ENCODE peak calls at places on chromosome 13, in nine cellular contexts. Z is iPS DF 6.9, K is thyroid gland, J is kidney, A is body of pancreas, N is tibial nerve, H is HCT116, F is caudate nucleus, C is spleen. W is an unnamed sample.
A peak's percentile ranks its signal among the peaks of the same experiment; 100 is the strongest.

GRCh38 chr13:44155422-44156293 is 218.0 kb upstream of the SERP2 start:
- DNase-seq in H (no peak), N (peak; percentile 59), A (peak; percentile 75), F (no peak), J (peak; percentile 63), C (no peak), Z (no peak), K (peak; percentile 72), W (peak; percentile 26)

GRCh38 chr13:45537506-45537905 is 72.8 kb downstream of the COG3 start:
- DNase-seq in K (no peak), H (no peak), J (no peak), N (no peak), A (no peak), Z (no peak), F (no peak), C (no peak), W (no peak)

GRCh38 chr13:25217023-25217909 is 45.2 kb upstream of the AMER2 start:
- DNase-seq in J (no peak), A (no peak), F (no peak), N (no peak), Z (no peak), H (no peak), K (no peak), C (no peak), W (no peak)

GRCh38 chr13:45200701-45201230 is at the start of gene KCTD4:
- DNase-seq in H (no peak), F (no peak), K (no peak), C (no peak), J (no peak), A (no peak), Z (no peak), N (no peak), W (no peak)

GRCh38 chr13:104014803-104015645 is 948.8 kb upstream of the SLC10A2 start:
- DNase-seq in F (no peak), K (no peak), H (no peak), A (no peak), N (no peak), C (no peak), J (no peak), Z (no peak), W (no peak)

GRCh38 chr13:56975647-56976046 is 165.1 kb upstream of the PRR20A start:
- DNase-seq in N (no peak), Z (no peak), J (peak; percentile 42), A (no peak), F (no peak), H (no peak), K (no peak), C (no peak), W (no peak)

GRCh38 chr13:44414771-44415170 is 41.1 kb downstream of the SERP2 start:
- DNase-seq in H (no peak), C (peak; percentile 61), N (no peak), F (no peak), A (no peak), Z (no peak), J (peak; percentile 58), K (no peak), W (no peak)

GRCh38 chr13:28459911-28460310 is 35.0 kb downstream of the FLT1 start:
- DNase-seq in A (no peak), Z (no peak), N (no peak), C (no peak), F (no peak), K (no peak), H (no peak), J (no peak), W (no peak)

GRCh38 chr13:43159007-43159406 is 135.6 kb downstream of the DNAJC15 start:
- DNase-seq in H (no peak), N (no peak), Z (no peak), C (no peak), K (no peak), J (no peak), A (no peak), F (no peak), W (no peak)

GRCh38 chr13:25819856-25820530 is 231.8 kb downstream of the SHISA2 start:
- DNase-seq in C (no peak), K (peak; percentile 23), H (no peak), A (no peak), J (no peak), N (no peak), F (no peak), Z (no peak), W (no peak)

GRCh38 chr13:61255035-61255796 is 160.4 kb downstream of the PCDH20 start:
- DNase-seq in H (peak; percentile 2), F (no peak), J (no peak), C (no peak), K (no peak), Z (no peak), N (no peak), A (no peak), W (no peak)

GRCh38 chr13:98443329-98443728 is 133.6 kb downstream of the STK24 start:
- DNase-seq in J (peak; percentile 73), N (no peak), F (no peak), Z (no peak), K (no peak), C (no peak), H (no peak), A (no peak), W (no peak)

DNA sequence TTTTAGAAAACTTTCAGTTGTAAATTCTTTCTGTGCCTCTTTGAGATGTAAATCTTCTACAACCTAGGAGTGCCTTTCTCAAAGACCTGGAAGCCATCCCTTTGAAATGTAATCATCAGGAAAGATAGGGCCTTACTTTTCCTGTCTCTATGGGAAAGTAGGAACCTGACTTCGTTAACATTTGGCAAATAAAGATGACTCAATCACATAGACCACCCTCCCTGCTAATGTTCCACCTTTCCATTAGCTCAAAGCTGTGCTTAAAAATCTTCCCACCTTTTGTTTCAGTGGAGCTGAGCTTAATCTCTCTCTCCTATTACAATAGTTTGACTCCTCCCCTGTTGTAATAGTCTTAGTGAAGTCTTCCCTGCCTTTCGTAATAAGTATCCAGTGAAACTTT is 247.7 kb downstream of the OLFM4 start:
- DNase-seq in N (no peak), H (no peak), J (no peak), K (no peak), Z (peak; percentile 60), F (no peak), A (no peak), C (no peak), W (no peak)
- H3K27ac ChIP-seq in N (no peak overlapping the region), H (no peak overlapping the region), J (no peak overlapping the region), K (no peak overlapping the region), Z (no peak overlapping the region), F (no peak overlapping the region), A (no peak overlapping the region), C (no peak overlapping the region), W (no peak overlapping the region)

DNA sequence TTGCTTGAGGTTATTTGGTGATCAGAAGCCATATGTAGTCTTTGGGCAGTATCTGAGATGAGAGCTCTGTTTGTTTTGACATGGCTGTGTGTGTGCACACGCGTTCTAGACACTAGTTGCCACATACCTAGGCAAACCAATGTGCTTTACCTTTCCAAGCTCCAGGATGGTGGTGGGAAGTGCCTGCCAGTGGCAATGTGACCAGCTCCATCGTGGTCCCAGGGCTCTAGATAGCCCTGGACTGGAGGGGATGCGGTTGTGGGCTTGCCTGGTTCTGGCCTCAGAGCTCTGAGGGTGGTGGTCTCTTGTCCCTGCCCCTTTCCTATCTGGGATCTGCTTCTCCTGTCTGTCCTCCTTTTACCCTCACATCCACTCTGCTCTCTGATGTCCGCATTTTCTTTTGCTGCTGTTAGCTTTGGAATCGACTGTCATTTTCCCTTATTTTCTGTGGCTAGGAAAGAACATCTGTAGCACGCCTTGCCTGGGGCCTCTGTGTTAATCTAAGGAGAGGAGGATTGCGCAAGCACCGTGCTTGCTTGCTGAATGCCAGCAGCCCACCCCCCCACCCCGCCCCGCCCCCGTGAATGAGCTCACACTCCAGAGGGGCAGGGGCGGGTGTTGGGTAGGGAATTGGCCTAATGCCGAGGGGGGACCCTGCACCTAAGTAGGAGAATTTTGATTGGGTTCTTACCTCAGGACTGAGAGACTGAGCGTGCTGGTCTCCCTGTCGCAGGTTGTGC is 89.5 kb downstream of the ARHGEF7 start:
- DNase-seq in A (peak; percentile 50), J (no peak), N (peak; percentile 72), K (peak; percentile 61), H (no peak), F (no peak), Z (no peak), C (no peak), W (no peak)
- H3K27ac ChIP-seq in A (no peak overlapping the region), J (peak overlapping the region; percentile 80), N (peak overlapping the region; percentile 64), K (no peak overlapping the region), H (no peak overlapping the region), F (no peak overlapping the region), Z (no peak overlapping the region), C (peak overlapping the region; percentile 80), W (no peak overlapping the region)

GRCh38 chr13:48159436-48160225 is 64.7 kb upstream of the MED4 start:
- DNase-seq in F (no peak), K (no peak), N (no peak), C (no peak), A (no peak), Z (no peak), H (no peak), J (no peak), W (no peak)

GRCh38 chr13:48162182-48162581 is 67.3 kb upstream of the MED4 start:
- DNase-seq in N (no peak), F (no peak), K (no peak), H (no peak), J (no peak), A (no peak), C (no peak), Z (no peak), W (no peak)

GRCh38 chr13:48161530-48162179 is 66.8 kb upstream of the MED4 start:
- DNase-seq in N (peak; percentile 55), F (no peak), Z (no peak), A (peak; percentile 67), K (peak; percentile 12), C (peak; percentile 88), J (no peak), H (no peak), W (no peak)

GRCh38 chr13:48158915-48159314 is 64.0 kb upstream of the MED4 start:
- DNase-seq in F (no peak), Z (no peak), A (peak; percentile 37), C (no peak), K (no peak), N (no peak), H (no peak), J (no peak), W (no peak)

DNA sequence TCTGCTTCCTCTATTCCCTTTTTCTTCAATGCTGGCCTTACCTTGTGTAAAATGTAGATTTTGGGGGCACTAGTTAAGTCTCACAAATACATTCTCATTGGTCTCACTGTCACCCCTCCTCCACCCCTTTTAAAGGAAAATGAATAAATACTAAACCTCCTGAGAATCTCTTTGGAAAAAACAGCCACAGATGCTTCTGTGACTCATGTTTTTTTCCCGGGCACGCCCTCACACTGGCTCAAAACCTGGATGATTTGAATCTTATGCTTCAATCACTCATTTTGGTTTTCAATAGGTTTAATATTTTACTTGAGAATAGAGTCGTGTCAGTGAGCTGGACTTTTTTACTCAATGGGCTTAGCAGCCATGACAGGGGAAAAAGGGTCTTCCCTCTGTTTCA is 66.0 kb upstream of the MED4 start:
- DNase-seq in C (no peak), K (no peak), A (no peak), H (no peak), Z (no peak), J (no peak), F (no peak), N (peak; percentile 55), W (no peak)
- H3K27ac ChIP-seq in C (peak overlapping the region; percentile 95), K (peak overlapping the region; percentile 46), A (no peak overlapping the region), H (no peak overlapping the region), Z (no peak overlapping the region), J (peak overlapping the region; percentile 9), F (peak overlapping the region; percentile 74), N (peak overlapping the region; percentile 72), W (peak overlapping the region; percentile 75)

DNA sequence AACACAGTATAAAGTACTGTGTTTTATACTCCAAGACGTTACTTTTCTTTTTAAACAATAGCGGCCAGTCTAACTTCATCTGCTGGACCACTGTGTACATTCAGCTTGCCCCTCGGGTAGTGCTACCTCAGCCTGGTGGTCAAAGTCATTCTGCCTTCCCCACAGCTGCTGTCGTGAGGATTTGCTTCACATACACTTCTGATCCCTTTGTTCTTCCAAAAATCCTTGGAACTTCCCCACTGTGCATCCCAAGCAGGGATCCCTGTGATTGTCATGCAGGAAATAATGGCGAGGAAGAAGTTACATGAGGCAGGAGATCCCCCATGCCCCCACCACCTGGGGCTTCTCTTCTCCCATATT is 234.9 kb upstream of the STARD13 start:
- DNase-seq in A (no peak), Z (no peak), F (no peak), N (no peak), C (no peak), K (no peak), J (no peak), H (no peak), W (no peak)
- H3K27ac ChIP-seq in A (no peak overlapping the region), Z (no peak overlapping the region), F (no peak overlapping the region), N (no peak overlapping the region), C (no peak overlapping the region), K (no peak overlapping the region), J (no peak overlapping the region), H (no peak overlapping the region), W (no peak overlapping the region)

W was measured in substantia nigra.